ENCODE peak calls at places on chromosomes 2 and 18, in five cellular contexts. E is MM.1S, N is GM23338, U is mammary epithelial cell, K is HCT116. J is an unnamed sample.

GRCh38 chr2:16617282-16618266 is 48.1 kb downstream of the CYRIA start:
- DNase-seq in U (no peak), K (no peak), E (no peak), N (peak), J (peak)

GRCh38 chr2:85250045-85250444 is 77.7 kb downstream of the TGOLN2 start:
- DNase-seq in K (no peak), U (no peak), N (no peak), E (no peak), J (no peak)

GRCh38 chr2:109128466-109129355 is at the start of gene SH3RF3:
- DNase-seq in K (no peak), U (peak), N (peak), E (peak), J (peak)

GRCh38 chr2:136423516-136423996 is 305.6 kb upstream of the CXCR4 start:
- DNase-seq in N (peak), E (peak), U (peak), K (peak), J (peak)

GRCh38 chr2:149799296-149799695 is 211.7 kb upstream of the MMADHC start:
- DNase-seq in U (peak), E (peak), N (peak), K (peak), J (peak)

GRCh38 chr2:28488083-28488482 is 7.8 kb upstream of the PLB1 start:
- DNase-seq in N (no peak), K (no peak), E (no peak), U (no peak), J (no peak)

GRCh38 chr2:70767094-70767698 is 804 bp downstream of the ADD2 start:
- DNase-seq in E (peak), N (peak), K (no peak), U (no peak), J (no peak)

GRCh38 chr18:6414723-6415362 is at the start of gene L3MBTL4:
- DNase-seq in N (peak), U (peak), E (peak), K (no peak), J (no peak)

GRCh38 chr2:106882658-106883057 is 3.3 kb downstream of the ST6GAL2 start:
- DNase-seq in E (no peak), K (no peak), N (no peak), U (no peak), J (no peak)

GRCh38 chr2:39851691-39852110 is 72.6 kb upstream of the THUMPD2 start:
- DNase-seq in E (peak), N (peak), U (peak), K (no peak), J (no peak)

GRCh38 chr2:213162515-213163118 is 11.2 kb upstream of the IKZF2 start:
- DNase-seq in K (no peak), N (no peak), E (no peak), U (no peak), J (no peak)

GRCh38 chr2:234861841-234862735 is 89.7 kb upstream of the SH3BP4 start:
- DNase-seq in K (no peak), U (peak), E (no peak), N (no peak), J (peak)

GRCh38 chr2:47554311-47554905 is 151.5 kb downstream of the MSH2 start:
- DNase-seq in E (no peak), K (no peak), U (no peak), N (no peak), J (no peak)

GRCh38 chr18:50674307-50674706 is 114.4 kb downstream of the MAPK4 start:
- DNase-seq in E (no peak), U (no peak), K (no peak), N (no peak), J (no peak)

GRCh38 chr2:68764781-68765385 is 30.3 kb downstream of the ARHGAP25 start:
- DNase-seq in E (no peak), K (no peak), U (no peak), N (peak), J (no peak)

GRCh38 chr18:61580061-61580460 is 246.8 kb downstream of the CDH20 start:
- DNase-seq in U (no peak), K (no peak), N (no peak), E (no peak), J (no peak)

GRCh38 chr2:1538663-1539062 is 125.4 kb downstream of the TPO start:
- DNase-seq in N (peak), K (peak), U (no peak), E (no peak), J (no peak)

GRCh38 chr18:22977847-22978701 is 44.9 kb downstream of the RBBP8 start:
- DNase-seq in E (no peak), K (peak), N (no peak), U (peak), J (peak)

GRCh38 chr2:190717306-190717705 is 68.4 kb downstream of the NAB1 start:
- DNase-seq in N (no peak), E (no peak), U (no peak), K (no peak), J (peak)

GRCh38 chr2:121475811-121476571 is 54.7 kb upstream of the RNU4ATAC start:
- DNase-seq in K (no peak), N (no peak), E (no peak), U (peak), J (no peak)

GRCh38 chr18:76519156-76519549 is 24.1 kb upstream of the ZNF516 start:
- DNase-seq in E (no peak), N (peak), U (no peak), K (no peak), J (peak)

GRCh38 chr2:98790221-98790620 is 59.3 kb upstream of the MGAT4A start:
- DNase-seq in U (no peak), E (no peak), K (no peak), N (no peak), J (no peak)

GRCh38 chr2:119596638-119597037 is 52.4 kb downstream of the CFAP221 start:
- DNase-seq in N (no peak), U (no peak), E (no peak), K (no peak), J (no peak)

GRCh38 chr2:36964496-36965058 is 1.8 kb downstream of the STRN start:
- DNase-seq in K (no peak), U (peak), N (no peak), E (no peak), J (no peak)

GRCh38 chr18:73985855-73986254 is 161.8 kb downstream of the FBXO15 start:
- DNase-seq in K (no peak), U (no peak), N (no peak), E (no peak), J (no peak)

GRCh38 chr2:190469770-190470169 is 61.6 kb downstream of the MFSD6 start:
- DNase-seq in E (no peak), K (peak), N (no peak), U (peak), J (peak)

GRCh38 chr2:48454504-48454903 is 75.5 kb upstream of the STON1 start:
- DNase-seq in N (no peak), U (no peak), E (no peak), K (no peak), J (no peak)

GRCh38 chr18:50857694-50858093 is 21.2 kb upstream of the ME2 start:
- DNase-seq in K (no peak), U (no peak), N (no peak), E (no peak), J (no peak)

GRCh38 chr2:11875481-11875880 is 129.0 kb downstream of the LPIN1 start:
- DNase-seq in E (no peak), U (no peak), N (no peak), K (no peak), J (no peak)

GRCh38 chr2:109609352-109610024 is 4.3 kb downstream of the SEPTIN10 start:
- DNase-seq in N (peak), K (peak), U (peak), E (peak), J (peak)

GRCh38 chr18:69948919-69949537 is 1.4 kb upstream of the CD226 start:
- DNase-seq in E (peak), N (peak), U (no peak), K (no peak), J (peak)

GRCh38 chr2:185608799-185609198 is 129.8 kb upstream of the FSIP2 start:
- DNase-seq in K (peak), E (peak), U (no peak), N (no peak), J (peak)

GRCh38 chr18:42030586-42031182 is 75.7 kb downstream of the PIK3C3 start:
- DNase-seq in N (peak), U (no peak), E (no peak), K (no peak), J (peak)
- H2AFZ ChIP-seq in N (no peak), U (no peak), E (no peak), K (no peak), J (no peak)

DNA sequence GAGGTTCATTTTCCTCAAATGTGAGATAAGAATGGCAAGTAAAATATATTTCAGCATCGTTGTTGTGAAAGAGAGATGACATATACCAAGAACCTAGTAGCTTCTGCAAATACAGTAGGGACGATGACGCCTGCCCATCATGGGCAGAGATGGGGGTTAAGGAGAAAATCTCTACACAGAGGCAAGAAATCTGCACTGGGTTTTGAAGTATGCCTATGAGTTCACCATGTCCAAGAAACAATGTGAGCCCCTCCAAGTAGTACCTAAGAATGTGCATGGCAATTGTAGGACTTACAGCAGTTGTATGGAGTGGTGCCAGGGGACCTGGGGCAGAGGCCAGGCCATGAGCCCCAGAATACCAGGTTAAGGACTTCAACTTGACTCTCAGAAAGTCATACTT is 352.0 kb downstream of the RNF144A start:
- DNase-seq in K (no peak), E (no peak), N (no peak), U (no peak), J (no peak)
- TF ChIP-seq EZH2 in K (no peak), E (no peak), N (no peak), U (no peak), J (no peak)

DNA sequence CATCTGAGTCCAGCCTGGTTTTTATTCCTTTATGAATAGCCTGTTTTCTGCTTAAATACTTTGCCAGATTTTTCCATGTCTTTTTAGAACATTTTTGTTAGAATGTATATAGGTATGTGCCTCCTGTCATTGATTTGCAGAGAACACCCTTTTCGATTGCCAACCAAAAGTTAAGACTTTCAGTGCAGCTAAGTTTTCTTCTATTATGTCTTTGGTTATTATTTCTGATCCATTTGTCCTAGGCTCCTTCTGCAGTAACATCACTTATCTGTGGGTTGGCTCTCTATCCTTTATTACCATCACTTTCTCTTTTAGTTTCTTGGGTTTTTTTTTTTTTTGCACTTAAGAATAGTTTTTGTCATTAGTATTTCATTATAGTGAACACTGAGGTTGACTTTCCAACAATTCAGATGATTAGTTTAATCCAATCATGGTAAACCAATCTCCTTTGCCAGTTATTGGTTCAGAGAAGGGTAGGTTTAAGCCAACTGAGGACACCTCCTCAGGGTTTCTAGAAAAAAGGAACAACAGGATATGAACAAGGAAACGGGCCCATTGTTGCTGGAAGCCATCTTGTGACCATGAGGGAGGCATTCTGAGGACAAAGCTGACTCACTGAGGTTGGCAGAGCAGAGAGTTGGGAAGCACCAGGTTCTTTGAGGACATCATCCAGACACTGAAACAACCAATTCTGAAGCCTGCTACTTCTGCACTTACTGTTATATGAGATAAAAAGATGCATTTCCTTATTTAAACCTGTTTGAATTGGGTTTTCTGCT is 37.9 kb upstream of the GBX2 start:
- DNase-seq in E (no peak), U (no peak), K (no peak), N (no peak), J (peak)
- H2AFZ ChIP-seq in E (no peak), U (no peak), K (no peak), N (no peak), J (peak)

GRCh38 chr2:218877891-218878290 is 2.8 kb upstream of the WNT10A start:
- DNase-seq in N (no peak), K (no peak), U (no peak), E (no peak), J (no peak)
- TF ChIP-seq EZH2 in N (no peak), K (no peak), U (no peak), E (no peak), J (no peak)